ENCODE peak calls at places on chromosomes 5 and 9, in five cellular contexts. L, H, T, V and D are unnamed samples.

GRCh38 chr5:120517607-120518252 is 53.6 kb downstream of the PRR16 start:
- DNase-seq in L (no peak), H (no peak), T (no peak), V (no peak), D (no peak)

GRCh38 chr5:56631719-56632118 is 183.6 kb upstream of the MAP3K1 start:
- DNase-seq in L (no peak), H (no peak), T (no peak), V (no peak), D (no peak)

GRCh38 chr5:89042746-89043145 is 159.8 kb upstream of the MEF2C start:
- DNase-seq in L (no peak), H (no peak), T (no peak), V (no peak), D (no peak)

GRCh38 chr9:87122947-87123685 is 175.8 kb upstream of the GAS1 start:
- DNase-seq in L (peak; percentile 76), H (peak; percentile 91), T (peak; percentile 71), V (peak; percentile 76), D (peak; percentile 76)

GRCh38 chr9:131436386-131436785 is 42.5 kb downstream of the PRRC2B start:
- DNase-seq in L (no peak), H (no peak), T (no peak), V (no peak), D (peak; percentile 65)

GRCh38 chr5:128174951-128175350 is 91.4 kb downstream of the SLC12A2 start:
- DNase-seq in L (peak; percentile 69), H (no peak), T (peak; percentile 58), V (peak; percentile 67), D (no peak)

GRCh38 chr9:109794361-109795012 is 14.5 kb downstream of the PALM2AKAP2 start:
- DNase-seq in L (no peak), H (no peak), T (no peak), V (peak; percentile 15), D (no peak)

GRCh38 chr9:77486463-77486862 is 161.7 kb downstream of the GNA14 start:
- DNase-seq in L (no peak), H (no peak), T (no peak), V (no peak), D (no peak)

GRCh38 chr5:150400327-150401075 is 12.2 kb downstream of the CD74 start:
- DNase-seq in L (no peak), H (no peak), T (no peak), V (no peak), D (peak; percentile 58)

GRCh38 chr5:141852448-141852847 is 25.8 kb downstream of the PCDH1 start:
- DNase-seq in L (no peak), H (no peak), T (no peak), V (no peak), D (peak; percentile 61)

GRCh38 chr9:38359297-38359653 is 33.2 kb upstream of the ALDH1B1 start:
- DNase-seq in L (no peak), H (no peak), T (no peak), V (no peak), D (no peak)

GRCh38 chr5:66653380-66653779 is 57.2 kb downstream of the MAST4 start:
- DNase-seq in L (peak; percentile 81), H (peak; percentile 85), T (peak; percentile 71), V (peak; percentile 18), D (peak; percentile 15)

GRCh38 chr5:136075339-136075885 is 46.6 kb downstream of the TGFBI start:
- DNase-seq in L (no peak), H (no peak), T (no peak), V (no peak), D (no peak)

GRCh38 chr9:136010615-136011341 is 49.6 kb upstream of the UBAC1 start:
- DNase-seq in L (no peak), H (no peak), T (no peak), V (no peak), D (peak; percentile 74)

GRCh38 chr9:85421641-85422040 is 320.1 kb downstream of the AGTPBP1 start:
- DNase-seq in L (peak; percentile 81), H (no peak), T (peak; percentile 77), V (no peak), D (no peak)

GRCh38 chr5:172881691-172882370 is 47.8 kb downstream of the ERGIC1 start:
- DNase-seq in L (peak; percentile 82), H (no peak), T (peak; percentile 82), V (peak; percentile 86), D (peak; percentile 83)

GRCh38 chr9:134984372-134985240 is 66.9 kb upstream of the FCN1 start:
- DNase-seq in L (no peak), H (no peak), T (no peak), V (no peak), D (no peak)

GRCh38 chr9:125271081-125271480 is 9.5 kb downstream of the GAPVD1 start:
- DNase-seq in L (no peak), H (peak; percentile 59), T (no peak), V (no peak), D (no peak)

GRCh38 chr9:20289416-20289815 is 332.9 kb downstream of the MLLT3 start:
- DNase-seq in L (no peak), H (no peak), T (no peak), V (no peak), D (no peak)

GRCh38 chr5:10118150-10118549 is 131.5 kb downstream of the ATPSCKMT start:
- DNase-seq in L (no peak), H (no peak), T (no peak), V (no peak), D (peak; percentile 68)

GRCh38 chr9:122263699-122264349 is 816 bp downstream of the RBM18 start:
- DNase-seq in L (peak; percentile 16), H (peak; percentile 6), T (peak; percentile 12), V (peak; percentile 13), D (no peak)

GRCh38 chr9:136370037-136370436 is 3.4 kb downstream of the CARD9 start:
- DNase-seq in L (no peak), H (no peak), T (no peak), V (no peak), D (no peak)

GRCh38 chr5:130000460-130000859 is 96.2 kb downstream of the CHSY3 start:
- DNase-seq in L (no peak), H (no peak), T (no peak), V (no peak), D (no peak)

GRCh38 chr5:1793301-1793740 is 6.3 kb downstream of the MRPL36 start:
- DNase-seq in L (peak; percentile 53), H (no peak), T (peak; percentile 44), V (peak; percentile 15), D (peak; percentile 75)

GRCh38 chr9:120713257-120714087 is 798 bp downstream of the MEGF9 start:
- DNase-seq in L (no peak), H (peak; percentile 17), T (no peak), V (no peak), D (peak; percentile 81)

GRCh38 chr5:113270081-113270480 is 164.7 kb downstream of the TSSK1B start:
- DNase-seq in L (no peak), H (no peak), T (no peak), V (no peak), D (no peak)

GRCh38 chr5:81749562-81750307 is 1.2 kb downstream of the SSBP2 start:
- DNase-seq in L (no peak), H (peak; percentile 16), T (no peak), V (peak; percentile 17), D (peak; percentile 77)

GRCh38 chr9:138073808-138074207 is 196.2 kb downstream of the CACNA1B start:
- DNase-seq in L (no peak), H (no peak), T (no peak), V (no peak), D (no peak)

GRCh38 chr5:59712836-59713487 is 180.6 kb downstream of the PDE4D start:
- DNase-seq in L (peak; percentile 37), H (no peak), T (peak; percentile 32), V (no peak), D (peak; percentile 2)
- H3K4me3 ChIP-seq in L (no peak overlapping the region), H (no peak overlapping the region), T (no peak overlapping the region), V (no peak overlapping the region), D (no peak overlapping the region)

DNA sequence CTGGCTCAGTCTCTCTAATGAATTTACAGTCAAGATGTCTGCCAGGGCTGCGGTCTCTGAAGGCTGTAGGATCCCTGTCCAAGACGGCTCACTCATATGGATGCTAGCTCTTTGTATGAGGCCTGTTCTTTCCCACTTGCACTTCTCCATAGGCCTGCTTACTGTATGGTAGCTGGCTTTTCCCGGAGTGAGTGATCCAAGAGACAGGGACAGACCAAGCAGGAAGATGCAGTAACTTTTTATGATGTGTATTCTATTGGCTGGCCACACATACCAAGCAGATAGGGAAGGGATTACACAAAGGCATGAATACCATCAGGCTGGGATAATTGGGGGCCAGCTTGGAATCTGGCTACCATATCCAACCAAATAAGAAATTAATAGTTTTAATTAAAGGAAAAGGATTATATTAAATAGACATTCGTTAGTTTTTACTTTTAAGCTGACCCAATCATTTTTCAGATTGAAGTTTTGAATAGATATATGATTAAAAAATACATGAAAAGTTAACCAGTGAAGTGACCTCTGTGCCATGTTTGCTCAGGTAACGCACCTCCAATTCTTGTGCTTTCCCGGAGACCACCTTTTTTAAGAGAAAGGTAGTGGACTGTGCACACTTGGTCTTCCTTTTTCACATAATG is 20.6 kb downstream of the NSD1 start:
- DNase-seq in L (no peak), H (no peak), T (no peak), V (peak; percentile 36), D (peak; percentile 6)
- H2AFZ ChIP-seq in L (no peak overlapping the region), H (no peak overlapping the region), T (no peak overlapping the region), V (no peak overlapping the region), D (no peak overlapping the region)

GRCh38 chr5:98770158-98770910 is 3.1 kb upstream of the RGMB start:
- DNase-seq in L (peak; percentile 63), H (peak; percentile 28), T (peak; percentile 54), V (peak; percentile 66), D (peak; percentile 78)

GRCh38 chr5:98768160-98769005 is 5.1 kb upstream of the RGMB start:
- DNase-seq in L (peak; percentile 62), H (no peak), T (peak; percentile 44), V (peak; percentile 73), D (peak; percentile 80)

GRCh38 chr5:98769006-98769255 is 4.5 kb upstream of the RGMB start:
- DNase-seq in L (no peak), H (no peak), T (no peak), V (no peak), D (peak; percentile 86)

GRCh38 chr5:98770911-98771322 is 2.5 kb upstream of the RGMB start:
- DNase-seq in L (peak; percentile 54), H (peak; percentile 37), T (peak; percentile 48), V (peak; percentile 40), D (peak; percentile 74)

GRCh38 chr5:98769256-98770157 is 4.0 kb upstream of the RGMB start:
- DNase-seq in L (peak; percentile 81), H (no peak), T (peak; percentile 67), V (peak; percentile 92), D (peak; percentile 92)
- TF ChIP-seq CTCF in L (peak; percentile 8), H (no peak), T (no peak), V (peak; percentile 18), D (no peak)

DNA sequence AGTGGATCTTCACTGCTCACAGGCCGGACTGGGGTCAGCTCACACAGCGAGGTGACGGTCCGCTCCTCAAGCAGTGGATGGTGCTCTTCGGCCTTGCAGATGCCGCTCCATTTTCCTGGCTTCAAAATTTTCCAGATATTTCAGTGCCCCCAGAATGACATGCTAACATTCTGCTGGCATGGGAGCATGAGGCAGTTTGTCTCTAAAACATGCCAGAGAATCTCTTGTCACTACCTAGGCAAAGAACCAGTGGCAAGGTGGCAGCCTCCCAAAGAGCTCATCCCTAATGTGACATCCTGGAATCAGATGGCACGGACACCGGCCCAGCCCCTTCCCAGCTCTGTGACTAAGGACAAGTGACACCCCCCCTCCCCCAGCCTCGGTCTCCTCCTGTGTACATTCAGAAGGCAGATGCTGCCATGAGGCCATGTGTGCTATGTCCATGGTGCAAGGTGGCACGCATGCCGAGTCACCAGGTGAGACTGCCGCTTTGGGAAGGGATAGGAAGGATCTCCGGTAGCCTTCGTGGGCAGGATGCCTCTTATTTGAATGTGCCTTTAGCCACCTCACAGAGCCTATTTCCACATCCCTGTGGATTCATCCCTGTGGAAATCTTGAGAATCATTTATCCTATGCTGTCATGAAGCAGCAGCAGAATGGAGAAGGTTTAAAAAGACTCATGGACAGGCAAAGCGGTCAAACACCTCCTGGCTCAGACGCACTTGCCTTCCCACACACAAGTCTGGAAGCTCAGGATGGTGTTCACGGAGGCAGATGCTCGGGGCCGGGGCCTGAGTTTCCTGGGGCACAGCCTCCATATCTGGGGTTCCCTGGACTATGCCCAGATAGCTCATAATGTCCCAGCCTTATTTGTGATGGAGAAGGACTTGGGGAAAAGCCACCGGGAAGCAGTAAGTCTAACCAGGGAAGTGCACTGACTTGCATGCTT is 2.9 kb downstream of the S1PR3 start:
- DNase-seq in L (no peak), H (no peak), T (no peak), V (no peak), D (no peak)
- H3K4me3 ChIP-seq in L (peak overlapping the region; percentile 97), H (no peak overlapping the region), T (peak overlapping the region; percentile 98), V (peak overlapping the region; percentile 9), D (peak overlapping the region; percentile 25)